ENCODE peak calls at places on chromosomes 4 and X, in five cellular contexts. G is IMR-90, K is HCEC 1CT, B is Right ventricle myocardium superior, C is nephron progenitor cell. W is an unnamed sample.

GRCh38 chr4:182644326-182645050 is 272.7 kb downstream of the DCTD start:
- DNase-seq in G (peak), K (no peak), B (no peak), C (no peak), W (no peak)

GRCh38 chr4:28225005-28225404 is 1364.4 kb downstream of the STIM2 start:
- DNase-seq in G (peak), C (no peak), B (no peak), K (peak), W (peak)

GRCh38 chr4:68344049-68344448 is 5.8 kb downstream of the YTHDC1 start:
- DNase-seq in K (no peak), C (no peak), B (no peak), G (no peak), W (no peak)

GRCh38 chrX:95509474-95509873 is 1175.2 kb upstream of the DIAPH2 start:
- DNase-seq in K (no peak), C (no peak), G (no peak), B (no peak), W (no peak)

GRCh38 chr4:176123710-176124407 is 58.2 kb downstream of the WDR17 start:
- DNase-seq in B (no peak), G (no peak), K (peak), C (peak), W (peak)

GRCh38 chr4:168651864-168652263 is 155.0 kb downstream of the PALLD start:
- DNase-seq in C (no peak), B (no peak), G (no peak), K (no peak), W (no peak)

GRCh38 chr4:72302981-72303704 is 265.9 kb downstream of the ADAMTS3 start:
- DNase-seq in C (peak), B (no peak), G (peak), K (no peak), W (peak)

GRCh38 chrX:39508300-39508692 is 589.5 kb downstream of the BCOR start:
- DNase-seq in B (no peak), G (no peak), C (no peak), K (no peak), W (no peak)

GRCh38 chr4:128707864-128708263 is 101.6 kb upstream of the JADE1 start:
- DNase-seq in B (no peak), K (no peak), C (no peak), G (peak), W (no peak)

GRCh38 chr4:83855044-83855443 is 319.1 kb downstream of the GPAT3 start:
- DNase-seq in K (peak), G (peak), B (no peak), C (no peak), W (peak)

GRCh38 chr4:81069706-81070331 is 39.3 kb downstream of the BMP3 start:
- DNase-seq in C (peak), B (no peak), K (peak), G (peak), W (peak)

GRCh38 chr4:38311495-38311894 is 351.3 kb downstream of the PTTG2 start:
- DNase-seq in K (no peak), G (no peak), C (no peak), B (no peak), W (no peak)

GRCh38 chr4:41358626-41359025 is 101.9 kb downstream of the UCHL1 start:
- DNase-seq in B (peak), C (no peak), G (no peak), K (no peak), W (no peak)

W was measured in HTR-8/SVneo.